ENCODE peak calls at places on chromosomes 4 and X, in eight cellular contexts. One of them, this sample, is unnamed.
A peak's percentile ranks its signal among the peaks of the same experiment; 100 is the strongest.

GRCh38 chrX:25076941-25077500 is 61.3 kb upstream of the ARX start:
- DNase-seq in heart right ventricle: no peak
- DNase-seq in cardiac muscle cell: no peak
- DNase-seq in aorta: no peak
- DNase-seq in SJSA1: no peak
- DNase-seq in colonic mucosa: no peak
- DNase-seq in prostate gland: no peak
- DNase-seq in GM23248: no peak
- DNase-seq in this sample: no peak

GRCh38 chr4:10006236-10006603 is 15.1 kb downstream of the SLC2A9 start:
- DNase-seq in cardiac muscle cell: no peak
- DNase-seq in GM23248: peak; percentile 84
- DNase-seq in SJSA1: no peak
- DNase-seq in aorta: peak; percentile 58
- DNase-seq in heart right ventricle: peak; percentile 24
- DNase-seq in colonic mucosa: peak; percentile 78
- DNase-seq in prostate gland: peak; percentile 92
- DNase-seq in this sample: no peak

GRCh38 chr4:126172126-126172525 is 857.4 kb downstream of the FAT4 start:
- DNase-seq in heart right ventricle: no peak
- DNase-seq in cardiac muscle cell: no peak
- DNase-seq in GM23248: no peak
- DNase-seq in prostate gland: no peak
- DNase-seq in colonic mucosa: no peak
- DNase-seq in SJSA1: no peak
- DNase-seq in aorta: no peak
- DNase-seq in this sample: no peak

GRCh38 chr4:31674313-31674947 is 954.3 kb downstream of the PCDH7 start:
- DNase-seq in SJSA1: no peak
- DNase-seq in GM23248: no peak
- DNase-seq in aorta: no peak
- DNase-seq in colonic mucosa: no peak
- DNase-seq in heart right ventricle: no peak
- DNase-seq in cardiac muscle cell: peak; percentile 32
- DNase-seq in prostate gland: no peak
- DNase-seq in this sample: no peak

GRCh38 chr4:38943355-38943754 is 75.7 kb downstream of the FAM114A1 start:
- DNase-seq in aorta: no peak
- DNase-seq in prostate gland: peak; percentile 12
- DNase-seq in SJSA1: no peak
- DNase-seq in GM23248: no peak
- DNase-seq in cardiac muscle cell: no peak
- DNase-seq in colonic mucosa: peak; percentile 45
- DNase-seq in heart right ventricle: peak; percentile 29
- DNase-seq in this sample: no peak

GRCh38 chr4:114078636-114079035 is 99.2 kb upstream of the ARSJ start:
- DNase-seq in colonic mucosa: no peak
- DNase-seq in cardiac muscle cell: no peak
- DNase-seq in GM23248: peak; percentile 30
- DNase-seq in aorta: no peak
- DNase-seq in SJSA1: no peak
- DNase-seq in heart right ventricle: no peak
- DNase-seq in prostate gland: no peak
- DNase-seq in this sample: no peak

GRCh38 chrX:100648601-100649417 is 4.8 kb downstream of the SRPX2 start:
- DNase-seq in colonic mucosa: peak; percentile 35
- DNase-seq in heart right ventricle: peak; percentile 21
- DNase-seq in GM23248: peak; percentile 79
- DNase-seq in aorta: no peak
- DNase-seq in SJSA1: no peak
- DNase-seq in cardiac muscle cell: no peak
- DNase-seq in prostate gland: no peak
- DNase-seq in this sample: no peak

GRCh38 chr4:122553432-122553831 is 67.4 kb downstream of the IL21 start:
- DNase-seq in aorta: no peak
- DNase-seq in colonic mucosa: no peak
- DNase-seq in heart right ventricle: no peak
- DNase-seq in cardiac muscle cell: no peak
- DNase-seq in SJSA1: no peak
- DNase-seq in prostate gland: no peak
- DNase-seq in GM23248: no peak
- DNase-seq in this sample: no peak

GRCh38 chrX:101385795-101386541 is at the start of gene BTK:
- DNase-seq in SJSA1: no peak
- DNase-seq in GM23248: no peak
- DNase-seq in prostate gland: no peak
- DNase-seq in heart right ventricle: no peak
- DNase-seq in colonic mucosa: no peak
- DNase-seq in cardiac muscle cell: no peak
- DNase-seq in aorta: no peak
- DNase-seq in this sample: no peak

GRCh38 chr4:6042293-6043063 is 24.2 kb upstream of the C4orf50 start:
- DNase-seq in prostate gland: no peak
- DNase-seq in SJSA1: no peak
- DNase-seq in aorta: peak; percentile 25
- DNase-seq in heart right ventricle: no peak
- DNase-seq in colonic mucosa: no peak
- DNase-seq in GM23248: no peak
- DNase-seq in cardiac muscle cell: no peak
- DNase-seq in this sample: no peak

GRCh38 chrX:14902536-14902935 is 29.3 kb downstream of the MOSPD2 start:
- DNase-seq in cardiac muscle cell: no peak
- DNase-seq in aorta: no peak
- DNase-seq in GM23248: no peak
- DNase-seq in heart right ventricle: no peak
- DNase-seq in prostate gland: no peak
- DNase-seq in colonic mucosa: no peak
- DNase-seq in SJSA1: no peak
- DNase-seq in this sample: no peak

GRCh38 chr4:2583517-2583916 is 47.1 kb downstream of the FAM193A start:
- DNase-seq in colonic mucosa: no peak
- DNase-seq in cardiac muscle cell: no peak
- DNase-seq in aorta: no peak
- DNase-seq in prostate gland: peak; percentile 36
- DNase-seq in GM23248: peak; percentile 66
- DNase-seq in SJSA1: no peak
- DNase-seq in heart right ventricle: no peak
- DNase-seq in this sample: no peak

GRCh38 chr4:41776466-41776865 is 27.9 kb upstream of the PHOX2B start:
- DNase-seq in cardiac muscle cell: no peak
- DNase-seq in GM23248: no peak
- DNase-seq in colonic mucosa: no peak
- DNase-seq in heart right ventricle: no peak
- DNase-seq in prostate gland: no peak
- DNase-seq in aorta: no peak
- DNase-seq in SJSA1: no peak
- DNase-seq in this sample: no peak

GRCh38 chr4:6885953-6886557 is 23.6 kb upstream of the TBC1D14 start:
- DNase-seq in cardiac muscle cell: peak; percentile 68
- DNase-seq in aorta: peak; percentile 85
- DNase-seq in colonic mucosa: peak; percentile 37
- DNase-seq in heart right ventricle: peak; percentile 58
- DNase-seq in prostate gland: no peak
- DNase-seq in SJSA1: peak; percentile 14
- DNase-seq in GM23248: peak; percentile 90
- DNase-seq in this sample: peak; percentile 69

GRCh38 chr4:100593933-100594332 is 76.1 kb upstream of the EMCN start:
- DNase-seq in SJSA1: no peak
- DNase-seq in heart right ventricle: no peak
- DNase-seq in colonic mucosa: no peak
- DNase-seq in aorta: no peak
- DNase-seq in prostate gland: no peak
- DNase-seq in cardiac muscle cell: no peak
- DNase-seq in GM23248: no peak
- DNase-seq in this sample: no peak

GRCh38 chrX:102746134-102746584 is 25.6 kb downstream of the GPRASP3 start:
- DNase-seq in prostate gland: peak; percentile 5
- DNase-seq in SJSA1: no peak
- DNase-seq in aorta: peak; percentile 59
- DNase-seq in colonic mucosa: peak; percentile 33
- DNase-seq in heart right ventricle: peak; percentile 12
- DNase-seq in GM23248: peak; percentile 67
- DNase-seq in cardiac muscle cell: peak; percentile 42
- DNase-seq in this sample: peak; percentile 45

GRCh38 chr4:3192188-3192587 is 56.8 kb upstream of the MSANTD1 start:
- DNase-seq in prostate gland: no peak
- DNase-seq in cardiac muscle cell: no peak
- DNase-seq in GM23248: no peak
- DNase-seq in aorta: no peak
- DNase-seq in SJSA1: no peak
- DNase-seq in heart right ventricle: no peak
- DNase-seq in colonic mucosa: no peak
- DNase-seq in this sample: no peak

GRCh38 chr4:150164956-150165355 is 86.7 kb downstream of the DCLK2 start:
- DNase-seq in prostate gland: no peak
- DNase-seq in SJSA1: no peak
- DNase-seq in heart right ventricle: no peak
- DNase-seq in colonic mucosa: no peak
- DNase-seq in aorta: no peak
- DNase-seq in GM23248: no peak
- DNase-seq in cardiac muscle cell: no peak
- DNase-seq in this sample: no peak

GRCh38 chrX:14616301-14616700 is 87.0 kb downstream of the GLRA2 start:
- DNase-seq in heart right ventricle: no peak
- DNase-seq in aorta: no peak
- DNase-seq in colonic mucosa: no peak
- DNase-seq in cardiac muscle cell: no peak
- DNase-seq in prostate gland: no peak
- DNase-seq in GM23248: no peak
- DNase-seq in SJSA1: no peak
- DNase-seq in this sample: no peak

DNA sequence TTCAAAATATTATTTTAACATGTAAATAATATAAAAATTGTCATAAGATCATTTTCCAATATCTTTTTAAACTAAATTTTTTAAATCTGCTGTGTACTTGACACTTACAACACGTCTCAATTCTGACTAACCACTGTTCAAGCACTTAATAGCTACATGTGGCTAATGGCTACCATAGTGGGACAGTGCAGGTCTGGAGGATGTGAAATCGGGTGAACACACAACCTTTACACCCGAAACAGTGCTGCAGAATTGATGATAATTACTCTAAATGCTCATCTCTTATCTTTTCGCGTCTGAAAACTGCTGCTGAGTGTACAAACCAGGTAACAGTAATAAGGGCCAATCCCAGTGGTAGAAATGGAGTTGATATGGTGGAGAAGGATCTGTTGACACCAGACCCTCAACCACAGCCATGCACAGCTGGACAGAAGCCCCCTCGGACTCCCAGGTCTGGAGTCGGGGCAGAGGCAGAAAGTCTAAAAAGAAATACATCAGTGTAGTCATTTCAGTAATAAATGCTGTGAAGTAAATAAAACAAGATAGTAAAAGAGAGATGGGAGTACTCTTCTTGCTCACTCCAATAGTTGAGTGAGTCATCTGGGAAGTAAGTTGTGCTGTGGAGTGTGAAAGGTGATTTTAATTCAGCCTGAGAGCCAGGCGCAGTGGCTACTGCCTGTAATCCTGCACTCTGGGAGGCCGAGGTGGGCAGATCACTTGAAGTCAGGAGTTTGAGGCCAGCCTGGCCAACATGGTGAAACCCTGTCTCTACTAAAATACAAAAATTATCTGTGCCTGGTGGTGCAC is 150.0 kb downstream of the CBR4 start:
- DNase-seq in aorta: no peak
- DNase-seq in colonic mucosa: no peak
- DNase-seq in cardiac muscle cell: no peak
- DNase-seq in SJSA1: no peak
- DNase-seq in prostate gland: no peak
- DNase-seq in GM23248: no peak
- DNase-seq in heart right ventricle: no peak
- DNase-seq in this sample: no peak
- H3K27ac ChIP-seq in aorta: peak overlapping the region; percentile 74
- H3K27ac ChIP-seq in colonic mucosa: no peak overlapping the region
- H3K27ac ChIP-seq in cardiac muscle cell: peak overlapping the region; percentile 8
- H3K27ac ChIP-seq in SJSA1: no peak overlapping the region
- H3K27ac ChIP-seq in prostate gland: no peak overlapping the region
- H3K27ac ChIP-seq in GM23248: no peak overlapping the region
- H3K27ac ChIP-seq in heart right ventricle: peak overlapping the region; percentile 17
- H3K27ac ChIP-seq in this sample: no peak overlapping the region

GRCh38 chrX:87517571-87518141 is at the start of gene KLHL4:
- DNase-seq in prostate gland: no peak
- DNase-seq in SJSA1: peak; percentile 62
- DNase-seq in GM23248: peak; percentile 5
- DNase-seq in colonic mucosa: no peak
- DNase-seq in heart right ventricle: peak; percentile 28
- DNase-seq in aorta: no peak
- DNase-seq in cardiac muscle cell: peak; percentile 89
- DNase-seq in this sample: peak; percentile 45
- H3K4me3 ChIP-seq in prostate gland: no peak within 1 kb of the TSS
- H3K4me3 ChIP-seq in SJSA1: peak within 1 kb of the TSS; percentile 35
- H3K4me3 ChIP-seq in GM23248: no peak within 1 kb of the TSS
- H3K4me3 ChIP-seq in colonic mucosa: no peak within 1 kb of the TSS
- H3K4me3 ChIP-seq in heart right ventricle: peak within 1 kb of the TSS; percentile 54
- H3K4me3 ChIP-seq in aorta: peak within 1 kb of the TSS; percentile 47
- H3K4me3 ChIP-seq in cardiac muscle cell: peak within 1 kb of the TSS; percentile 62
- H3K4me3 ChIP-seq in this sample: peak within 1 kb of the TSS; percentile 65

GRCh38 chr4:40621229-40621591 is 8.5 kb downstream of the RBM47 start:
- DNase-seq in aorta: no peak
- DNase-seq in heart right ventricle: no peak
- DNase-seq in colonic mucosa: no peak
- DNase-seq in prostate gland: no peak
- DNase-seq in GM23248: no peak
- DNase-seq in cardiac muscle cell: no peak
- DNase-seq in SJSA1: no peak
- DNase-seq in this sample: no peak

GRCh38 chr4:40622913-40623312 is 6.8 kb downstream of the RBM47 start:
- DNase-seq in colonic mucosa: no peak
- DNase-seq in prostate gland: peak; percentile 70
- DNase-seq in heart right ventricle: no peak
- DNase-seq in GM23248: no peak
- DNase-seq in SJSA1: no peak
- DNase-seq in aorta: no peak
- DNase-seq in cardiac muscle cell: no peak
- DNase-seq in this sample: no peak

GRCh38 chr4:40619600-40619999 is 10.1 kb downstream of the RBM47 start:
- DNase-seq in cardiac muscle cell: no peak
- DNase-seq in colonic mucosa: no peak
- DNase-seq in prostate gland: no peak
- DNase-seq in heart right ventricle: no peak
- DNase-seq in aorta: no peak
- DNase-seq in GM23248: no peak
- DNase-seq in SJSA1: no peak
- DNase-seq in this sample: no peak

GRCh38 chr4:40623707-40624106 is 6.0 kb downstream of the RBM47 start:
- DNase-seq in GM23248: no peak
- DNase-seq in cardiac muscle cell: no peak
- DNase-seq in heart right ventricle: no peak
- DNase-seq in SJSA1: no peak
- DNase-seq in prostate gland: no peak
- DNase-seq in colonic mucosa: no peak
- DNase-seq in aorta: no peak
- DNase-seq in this sample: no peak

GRCh38 chr4:40621592-40622512 is 7.8 kb downstream of the RBM47 start:
- DNase-seq in SJSA1: peak; percentile 18
- DNase-seq in GM23248: peak; percentile 97
- DNase-seq in prostate gland: peak; percentile 87
- DNase-seq in heart right ventricle: peak; percentile 54
- DNase-seq in colonic mucosa: peak; percentile 63
- DNase-seq in aorta: peak; percentile 89
- DNase-seq in cardiac muscle cell: no peak
- DNase-seq in this sample: no peak
- H3K27ac ChIP-seq in SJSA1: no peak overlapping the region
- H3K27ac ChIP-seq in GM23248: peak overlapping the region; percentile 76
- H3K27ac ChIP-seq in prostate gland: peak overlapping the region; percentile 97
- H3K27ac ChIP-seq in heart right ventricle: no peak overlapping the region
- H3K27ac ChIP-seq in colonic mucosa: no peak overlapping the region
- H3K27ac ChIP-seq in aorta: no peak overlapping the region
- H3K27ac ChIP-seq in cardiac muscle cell: no peak overlapping the region
- H3K27ac ChIP-seq in this sample: no peak overlapping the region

GRCh38 chrX:67583171-67583570 is 39.4 kb downstream of the AR start:
- DNase-seq in SJSA1: no peak
- DNase-seq in heart right ventricle: no peak
- DNase-seq in GM23248: no peak
- DNase-seq in cardiac muscle cell: no peak
- DNase-seq in prostate gland: no peak
- DNase-seq in aorta: no peak
- DNase-seq in colonic mucosa: no peak
- DNase-seq in this sample: no peak
- H3K4me3 ChIP-seq in SJSA1: no peak overlapping the region
- H3K4me3 ChIP-seq in heart right ventricle: no peak overlapping the region
- H3K4me3 ChIP-seq in GM23248: no peak overlapping the region
- H3K4me3 ChIP-seq in cardiac muscle cell: no peak overlapping the region
- H3K4me3 ChIP-seq in prostate gland: no peak overlapping the region
- H3K4me3 ChIP-seq in aorta: no peak overlapping the region
- H3K4me3 ChIP-seq in colonic mucosa: no peak overlapping the region
- H3K4me3 ChIP-seq in this sample: no peak overlapping the region